ENCODE peak calls at places on chromosomes 7 and 10, in eight cellular contexts. One of them, this sample, is unnamed. For H3K4me1, the result is how much of the 10 kb centered on the place peaks cover.

GRCh38 chr7:46589282-46589681 is 668.2 kb upstream of the IGFBP3 start:
- DNase-seq in heart left ventricle: no peak
- DNase-seq in right lobe of liver: no peak
- DNase-seq in IMR-90: no peak
- DNase-seq in adrenal gland: no peak
- DNase-seq in suprapubic skin: no peak
- DNase-seq in stomach: no peak
- DNase-seq in Peyer's patch: no peak
- DNase-seq in this sample: no peak

GRCh38 chr10:22712959-22713852 is 1.2 kb downstream of the PIP4K2A start:
- DNase-seq in heart left ventricle: peak
- DNase-seq in IMR-90: peak
- DNase-seq in right lobe of liver: peak
- DNase-seq in suprapubic skin: no peak
- DNase-seq in Peyer's patch: peak
- DNase-seq in adrenal gland: peak
- DNase-seq in stomach: peak
- DNase-seq in this sample: peak

GRCh38 chr7:55441668-55442305 is 76.7 kb downstream of the LANCL2 start:
- DNase-seq in adrenal gland: no peak
- DNase-seq in Peyer's patch: no peak
- DNase-seq in stomach: no peak
- DNase-seq in right lobe of liver: no peak
- DNase-seq in suprapubic skin: no peak
- DNase-seq in heart left ventricle: no peak
- DNase-seq in IMR-90: peak
- DNase-seq in this sample: no peak

GRCh38 chr10:104209575-104210198 is 22.5 kb downstream of the CFAP43 start:
- DNase-seq in IMR-90: peak
- DNase-seq in Peyer's patch: no peak
- DNase-seq in stomach: no peak
- DNase-seq in right lobe of liver: no peak
- DNase-seq in adrenal gland: peak
- DNase-seq in suprapubic skin: no peak
- DNase-seq in heart left ventricle: no peak
- DNase-seq in this sample: no peak

GRCh38 chr7:108347616-108348015 is 108.6 kb downstream of the NRCAM start:
- DNase-seq in right lobe of liver: no peak
- DNase-seq in adrenal gland: peak
- DNase-seq in IMR-90: peak
- DNase-seq in stomach: no peak
- DNase-seq in suprapubic skin: no peak
- DNase-seq in heart left ventricle: no peak
- DNase-seq in Peyer's patch: no peak
- DNase-seq in this sample: no peak

GRCh38 chr7:130430841-130431713 is 9.7 kb downstream of the CEP41 start:
- DNase-seq in IMR-90: peak
- DNase-seq in right lobe of liver: no peak
- DNase-seq in suprapubic skin: no peak
- DNase-seq in Peyer's patch: no peak
- DNase-seq in stomach: no peak
- DNase-seq in heart left ventricle: no peak
- DNase-seq in adrenal gland: no peak
- DNase-seq in this sample: no peak

GRCh38 chr10:65518379-65518778 is 1407.5 kb upstream of the LRRTM3 start:
- DNase-seq in adrenal gland: no peak
- DNase-seq in IMR-90: no peak
- DNase-seq in right lobe of liver: no peak
- DNase-seq in suprapubic skin: no peak
- DNase-seq in Peyer's patch: no peak
- DNase-seq in stomach: no peak
- DNase-seq in heart left ventricle: no peak
- DNase-seq in this sample: no peak

GRCh38 chr10:1327759-1328158 is 271.6 kb downstream of the WDR37 start:
- DNase-seq in IMR-90: no peak
- DNase-seq in heart left ventricle: no peak
- DNase-seq in right lobe of liver: no peak
- DNase-seq in suprapubic skin: no peak
- DNase-seq in adrenal gland: no peak
- DNase-seq in Peyer's patch: no peak
- DNase-seq in stomach: no peak
- DNase-seq in this sample: no peak

GRCh38 chr7:2851499-2851898 is 7.4 kb upstream of the GNA12 start:
- DNase-seq in IMR-90: no peak
- DNase-seq in adrenal gland: no peak
- DNase-seq in right lobe of liver: no peak
- DNase-seq in stomach: no peak
- DNase-seq in suprapubic skin: no peak
- DNase-seq in heart left ventricle: no peak
- DNase-seq in Peyer's patch: no peak
- DNase-seq in this sample: no peak

GRCh38 chr10:89427629-89428028 is 13.3 kb downstream of the IFIT5 start:
- DNase-seq in heart left ventricle: no peak
- DNase-seq in adrenal gland: no peak
- DNase-seq in stomach: no peak
- DNase-seq in Peyer's patch: no peak
- DNase-seq in right lobe of liver: no peak
- DNase-seq in IMR-90: peak
- DNase-seq in suprapubic skin: no peak
- DNase-seq in this sample: no peak

GRCh38 chr10:98815039-98815660 is 368.4 kb upstream of the HPS1 start:
- DNase-seq in stomach: no peak
- DNase-seq in adrenal gland: no peak
- DNase-seq in IMR-90: no peak
- DNase-seq in right lobe of liver: no peak
- DNase-seq in suprapubic skin: no peak
- DNase-seq in heart left ventricle: no peak
- DNase-seq in Peyer's patch: no peak
- DNase-seq in this sample: no peak

GRCh38 chr7:100430450-100431285 is 1.0 kb downstream of the MEPCE start:
- DNase-seq in right lobe of liver: no peak
- DNase-seq in suprapubic skin: no peak
- DNase-seq in heart left ventricle: no peak
- DNase-seq in stomach: no peak
- DNase-seq in IMR-90: peak
- DNase-seq in adrenal gland: no peak
- DNase-seq in Peyer's patch: no peak
- DNase-seq in this sample: peak

GRCh38 chr10:5555881-5556280 is 31.1 kb downstream of the CALML3 start:
- DNase-seq in Peyer's patch: no peak
- DNase-seq in suprapubic skin: peak
- DNase-seq in right lobe of liver: no peak
- DNase-seq in stomach: peak
- DNase-seq in IMR-90: no peak
- DNase-seq in heart left ventricle: no peak
- DNase-seq in adrenal gland: no peak
- DNase-seq in this sample: peak

GRCh38 chr7:29086545-29086944 is 59.8 kb downstream of the CPVL start:
- DNase-seq in suprapubic skin: no peak
- DNase-seq in right lobe of liver: no peak
- DNase-seq in IMR-90: no peak
- DNase-seq in heart left ventricle: no peak
- DNase-seq in adrenal gland: no peak
- DNase-seq in Peyer's patch: no peak
- DNase-seq in stomach: no peak
- DNase-seq in this sample: no peak

DNA sequence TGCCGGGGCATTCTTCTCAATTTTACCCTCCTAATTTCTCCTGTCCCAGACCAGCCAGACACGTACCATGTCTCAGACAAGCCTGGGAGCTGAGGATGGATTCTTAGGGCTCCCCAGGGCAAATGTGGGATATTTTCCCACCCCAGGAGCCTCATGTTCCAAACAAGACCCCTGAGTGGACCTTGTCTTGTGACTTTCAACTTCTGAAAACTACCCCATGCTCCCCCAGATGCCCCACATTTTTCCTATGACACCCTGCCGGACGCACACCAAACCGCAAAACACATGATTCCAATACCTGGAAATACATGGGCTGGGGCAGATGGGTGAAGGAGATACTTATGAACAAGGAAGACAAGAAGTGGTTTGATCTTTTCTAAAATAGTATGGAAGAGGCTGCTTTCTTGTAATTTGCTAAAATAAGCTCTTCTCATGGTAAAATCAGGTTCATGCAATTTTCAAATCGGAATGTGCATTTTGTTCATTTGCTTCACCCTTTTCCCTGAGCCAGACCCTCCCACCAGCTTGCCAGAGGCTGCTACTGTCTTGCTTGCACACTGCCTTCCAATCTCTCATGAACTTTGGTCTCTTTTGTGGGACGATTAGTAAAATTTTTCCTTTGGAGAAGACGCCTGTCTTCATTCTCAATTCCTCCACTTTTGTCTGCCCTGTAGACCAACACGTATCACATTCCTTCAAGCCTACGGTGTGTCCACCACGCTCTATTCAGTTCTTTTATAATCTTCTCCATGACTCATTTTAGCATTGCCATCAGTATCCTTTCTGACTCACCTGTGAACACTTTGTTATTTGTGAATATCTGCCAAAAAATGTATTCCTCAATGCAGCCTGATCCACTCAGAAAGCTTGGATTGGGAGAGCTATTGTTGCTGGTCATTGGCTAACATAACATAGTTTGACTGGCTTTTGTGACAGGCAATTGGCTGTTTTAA is 1.1 kb downstream of the GIMAP5 start:
- DNase-seq in stomach: no peak
- DNase-seq in right lobe of liver: no peak
- DNase-seq in IMR-90: no peak
- DNase-seq in adrenal gland: no peak
- DNase-seq in suprapubic skin: no peak
- DNase-seq in heart left ventricle: no peak
- DNase-seq in Peyer's patch: no peak
- DNase-seq in this sample: no peak
- H3K4me1 ChIP-seq in stomach: under half
- H3K4me1 ChIP-seq in right lobe of liver: under half
- H3K4me1 ChIP-seq in IMR-90: under half
- H3K4me1 ChIP-seq in adrenal gland: under half
- H3K4me1 ChIP-seq in suprapubic skin: under half
- H3K4me1 ChIP-seq in heart left ventricle: under half
- H3K4me1 ChIP-seq in Peyer's patch: under half
- H3K4me1 ChIP-seq in this sample: under half

GRCh38 chr10:91582063-91582673 is 50.7 kb downstream of the PPP1R3C start:
- DNase-seq in Peyer's patch: no peak
- DNase-seq in stomach: no peak
- DNase-seq in right lobe of liver: peak
- DNase-seq in adrenal gland: peak
- DNase-seq in IMR-90: no peak
- DNase-seq in suprapubic skin: no peak
- DNase-seq in heart left ventricle: peak
- DNase-seq in this sample: no peak
- H3K27ac ChIP-seq in Peyer's patch: no peak
- H3K27ac ChIP-seq in stomach: peak
- H3K27ac ChIP-seq in right lobe of liver: peak
- H3K27ac ChIP-seq in adrenal gland: no peak
- H3K27ac ChIP-seq in IMR-90: no peak
- H3K27ac ChIP-seq in suprapubic skin: no peak
- H3K27ac ChIP-seq in heart left ventricle: peak
- H3K27ac ChIP-seq in this sample: no peak

GRCh38 chr7:151519765-151520418 is at the start of gene RHEB:
- DNase-seq in right lobe of liver: peak
- DNase-seq in Peyer's patch: peak
- DNase-seq in suprapubic skin: peak
- DNase-seq in IMR-90: peak
- DNase-seq in adrenal gland: peak
- DNase-seq in stomach: peak
- DNase-seq in heart left ventricle: peak
- DNase-seq in this sample: peak
- TF ChIP-seq POLR2A in right lobe of liver: no peak
- TF ChIP-seq POLR2A in Peyer's patch: no peak
- TF ChIP-seq POLR2A in suprapubic skin: no peak
- TF ChIP-seq POLR2A in IMR-90: no peak
- TF ChIP-seq POLR2A in adrenal gland: peak
- TF ChIP-seq POLR2A in stomach: no peak
- TF ChIP-seq POLR2A in heart left ventricle: no peak
- TF ChIP-seq POLR2A in this sample: no peak

DNA sequence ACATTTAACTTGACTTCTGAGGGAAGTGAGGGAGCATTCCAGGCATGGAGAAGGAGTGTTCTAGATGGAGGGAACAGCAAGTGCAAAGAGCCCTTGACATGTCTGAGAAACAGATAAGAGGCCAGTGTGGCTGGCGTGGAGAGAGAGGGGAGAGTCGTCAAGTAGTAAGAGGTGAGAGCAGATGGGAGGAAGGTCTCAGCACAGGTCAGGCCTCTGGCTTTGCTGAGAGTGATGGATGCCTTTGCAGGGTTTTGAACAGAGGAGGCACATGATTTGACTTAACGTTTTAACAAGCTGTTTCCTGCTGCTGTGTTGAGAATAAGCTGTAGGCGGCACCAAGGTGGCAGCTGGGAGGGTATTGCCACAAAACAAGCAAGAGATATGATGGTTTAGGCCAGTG is 97.2 kb downstream of the KAT6B start:
- DNase-seq in stomach: no peak
- DNase-seq in suprapubic skin: no peak
- DNase-seq in heart left ventricle: no peak
- DNase-seq in Peyer's patch: no peak
- DNase-seq in adrenal gland: no peak
- DNase-seq in IMR-90: no peak
- DNase-seq in right lobe of liver: no peak
- DNase-seq in this sample: no peak
- H3K4me1 ChIP-seq in stomach: half or more
- H3K4me1 ChIP-seq in suprapubic skin: half or more
- H3K4me1 ChIP-seq in heart left ventricle: half or more
- H3K4me1 ChIP-seq in Peyer's patch: under half
- H3K4me1 ChIP-seq in adrenal gland: under half
- H3K4me1 ChIP-seq in IMR-90: under half
- H3K4me1 ChIP-seq in right lobe of liver: under half
- H3K4me1 ChIP-seq in this sample: under half

GRCh38 chr7:230274-230673 is 37.9 kb downstream of the FAM20C start:
- DNase-seq in IMR-90: no peak
- DNase-seq in adrenal gland: no peak
- DNase-seq in stomach: no peak
- DNase-seq in Peyer's patch: no peak
- DNase-seq in suprapubic skin: no peak
- DNase-seq in heart left ventricle: no peak
- DNase-seq in right lobe of liver: no peak
- DNase-seq in this sample: no peak

GRCh38 chr7:226281-226882 is 34.0 kb downstream of the FAM20C start:
- DNase-seq in suprapubic skin: no peak
- DNase-seq in IMR-90: peak
- DNase-seq in stomach: peak
- DNase-seq in heart left ventricle: no peak
- DNase-seq in right lobe of liver: no peak
- DNase-seq in adrenal gland: peak
- DNase-seq in Peyer's patch: no peak
- DNase-seq in this sample: no peak

GRCh38 chr7:227940-228339 is 35.6 kb downstream of the FAM20C start:
- DNase-seq in Peyer's patch: no peak
- DNase-seq in adrenal gland: no peak
- DNase-seq in right lobe of liver: no peak
- DNase-seq in stomach: no peak
- DNase-seq in suprapubic skin: no peak
- DNase-seq in IMR-90: no peak
- DNase-seq in heart left ventricle: no peak
- DNase-seq in this sample: no peak

GRCh38 chr7:229184-229964 is 37.0 kb downstream of the FAM20C start:
- DNase-seq in heart left ventricle: peak
- DNase-seq in stomach: peak
- DNase-seq in adrenal gland: peak
- DNase-seq in suprapubic skin: no peak
- DNase-seq in right lobe of liver: no peak
- DNase-seq in IMR-90: peak
- DNase-seq in Peyer's patch: no peak
- DNase-seq in this sample: no peak

GRCh38 chr7:228610-229009 is 36.2 kb downstream of the FAM20C start:
- DNase-seq in IMR-90: no peak
- DNase-seq in right lobe of liver: no peak
- DNase-seq in stomach: no peak
- DNase-seq in heart left ventricle: no peak
- DNase-seq in suprapubic skin: no peak
- DNase-seq in adrenal gland: no peak
- DNase-seq in Peyer's patch: no peak
- DNase-seq in this sample: no peak
- H3K27ac ChIP-seq in IMR-90: peak
- H3K27ac ChIP-seq in right lobe of liver: no peak
- H3K27ac ChIP-seq in stomach: peak
- H3K27ac ChIP-seq in heart left ventricle: no peak
- H3K27ac ChIP-seq in suprapubic skin: peak
- H3K27ac ChIP-seq in adrenal gland: peak
- H3K27ac ChIP-seq in Peyer's patch: peak
- H3K27ac ChIP-seq in this sample: no peak